ENCODE peak calls at places on chromosome 1, in eight cellular contexts. W is T follicular helper cell; T is naive thymus-derived CD8-positive, alpha-beta T cell; F is brain microvascular endothelial cell; V is stimulated activated CD4-positive, alpha-beta T cell treated with anti-CD3 and anti-CD28 coated beads, Interleukin-15, amount 100 ng/mL, for 1 hour; U is activated T-cell treated with anti-CD3 and anti-CD28 coated beads for 24 hours; X is H4; Z is NCI-H146. J is an unnamed sample.

GRCh38 chr1:35097224-35097623 is 18.0 kb downstream of the ZMYM1 start:
- DNase-seq in W (no peak), T (no peak), F (no peak), V (no peak), U (no peak), X (no peak), Z (no peak), J (no peak)

GRCh38 chr1:180611016-180611930 is 20.5 kb upstream of the XPR1 start:
- DNase-seq in W (no peak), T (no peak), F (no peak), V (no peak), U (no peak), X (no peak), Z (peak), J (no peak)

GRCh38 chr1:232554431-232554830 is 75.5 kb downstream of the SIPA1L2 start:
- DNase-seq in W (no peak), T (no peak), F (no peak), V (no peak), U (no peak), X (no peak), Z (no peak), J (no peak)

GRCh38 chr1:85554630-85555327 is 25.8 kb upstream of the CCN1 start:
- DNase-seq in W (no peak), T (no peak), F (no peak), V (no peak), U (no peak), X (no peak), Z (no peak), J (no peak)

GRCh38 chr1:44616991-44617702 is 57.1 kb downstream of the TMEM53 start:
- DNase-seq in W (no peak), T (no peak), F (no peak), V (no peak), U (no peak), X (no peak), Z (no peak), J (peak)

GRCh38 chr1:61606448-61607312 is 118.3 kb downstream of the TM2D1 start:
- DNase-seq in W (no peak), T (no peak), F (peak), V (no peak), U (no peak), X (no peak), Z (no peak), J (no peak)

GRCh38 chr1:93635614-93636543 is 45.8 kb downstream of the BCAR3 start:
- DNase-seq in W (no peak), T (no peak), F (no peak), V (no peak), U (no peak), X (no peak), Z (no peak), J (peak)

GRCh38 chr1:39529901-39530535 is 38.6 kb downstream of the BMP8A start:
- DNase-seq in W (no peak), T (no peak), F (no peak), V (no peak), U (no peak), X (no peak), Z (no peak), J (no peak)

GRCh38 chr1:232553809-232554208 is 76.1 kb downstream of the SIPA1L2 start:
- DNase-seq in W (no peak), T (no peak), F (peak), V (no peak), U (no peak), X (no peak), Z (no peak), J (no peak)

GRCh38 chr1:28248273-28249012 is 10.9 kb upstream of the SESN2 start:
- DNase-seq in W (peak), T (peak), F (peak), V (peak), U (peak), X (peak), Z (peak), J (peak)

GRCh38 chr1:50735443-50735842 is 224.6 kb downstream of the FAF1 start:
- DNase-seq in W (no peak), T (no peak), F (no peak), V (no peak), U (no peak), X (no peak), Z (peak), J (no peak)

GRCh38 chr1:35544976-35545375 is 12.2 kb downstream of the KIAA0319L start:
- DNase-seq in W (peak), T (peak), F (no peak), V (no peak), U (no peak), X (peak), Z (peak), J (peak)

GRCh38 chr1:223426936-223427335 is 33.7 kb downstream of the CCDC185 start:
- DNase-seq in W (no peak), T (no peak), F (no peak), V (no peak), U (no peak), X (no peak), Z (no peak), J (no peak)

GRCh38 chr1:165288301-165289120 is 68.0 kb downstream of the LMX1A start:
- DNase-seq in W (no peak), T (no peak), F (no peak), V (no peak), U (no peak), X (peak), Z (peak), J (no peak)

J was measured in WTC11.